ENCODE peak calls at places on chromosomes 2 and 18, in seven cellular contexts. M is adrenal gland; C is suprapubic skin; O is CD8-positive, alpha-beta T cell; U is neural progenitor cell; I is left lung; R is adipocyte. N is an unnamed sample.

GRCh38 chr2:234364718-234365117 is 132.2 kb downstream of the ARL4C start:
- DNase-seq in M (no peak), C (no peak), O (no peak), U (peak; percentile 26), I (no peak), R (no peak), N (no peak)

GRCh38 chr18:3590096-3590655 is 140.2 kb downstream of the TGIF1 start:
- DNase-seq in M (no peak), C (peak; percentile 47), O (no peak), U (no peak), I (no peak), R (no peak), N (no peak)

GRCh38 chr18:25805323-25805722 is 285.1 kb downstream of the SS18 start:
- DNase-seq in M (peak; percentile 83), C (no peak), O (no peak), U (no peak), I (no peak), R (peak; percentile 86), N (no peak)

GRCh38 chr18:23721711-23722479 is 32.6 kb downstream of the LAMA3 start:
- DNase-seq in M (no peak), C (no peak), O (no peak), U (peak; percentile 19), I (no peak), R (peak; percentile 43), N (no peak)

GRCh38 chr2:7037340-7038333 is 120.4 kb downstream of the RNF144A start:
- DNase-seq in M (peak; percentile 74), C (no peak), O (peak; percentile 32), U (peak; percentile 74), I (peak; percentile 73), R (peak; percentile 94), N (peak; percentile 81)

GRCh38 chr2:149768320-149768799 is 180.8 kb upstream of the MMADHC start:
- DNase-seq in M (no peak), C (no peak), O (no peak), U (no peak), I (no peak), R (peak; percentile 49), N (no peak)

GRCh38 chr2:197889041-197889440 is 84.6 kb downstream of the PLCL1 start:
- DNase-seq in M (peak; percentile 13), C (no peak), O (no peak), U (peak; percentile 49), I (no peak), R (peak; percentile 75), N (no peak)

GRCh38 chr2:230865766-230866703 is 1.3 kb downstream of the ITM2C start:
- DNase-seq in M (no peak), C (no peak), O (no peak), U (peak; percentile 64), I (no peak), R (peak; percentile 52), N (no peak)

GRCh38 chr18:79687806-79688205 is 8.2 kb downstream of the CTDP1 start:
- DNase-seq in M (no peak), C (no peak), O (no peak), U (no peak), I (no peak), R (no peak), N (peak; percentile 84)

GRCh38 chr18:10318686-10318960 is 135.8 kb upstream of the APCDD1 start:
- DNase-seq in M (no peak), C (peak; percentile 69), O (no peak), U (peak; percentile 19), I (no peak), R (peak; percentile 63), N (no peak)

GRCh38 chr2:10906926-10907479 is 4.7 kb upstream of the KCNF1 start:
- DNase-seq in M (no peak), C (peak; percentile 70), O (no peak), U (no peak), I (no peak), R (no peak), N (no peak)

GRCh38 chr2:204226305-204226861 is 289.8 kb downstream of the ICOS start:
- DNase-seq in M (no peak), C (no peak), O (no peak), U (no peak), I (no peak), R (no peak), N (no peak)

GRCh38 chr2:240997141-240997855 is 1.1 kb upstream of the SNED1 start:
- DNase-seq in M (peak; percentile 65), C (peak; percentile 80), O (no peak), U (no peak), I (peak; percentile 38), R (no peak), N (peak; percentile 59)
- H3K4me1 ChIP-seq in M (peaks cover 48% of the 10 kb centered on the region), C (peaks cover 62% of the 10 kb centered on the region), O (peaks cover 30% of the 10 kb centered on the region), U (peaks cover 4% of the 10 kb centered on the region), I (peaks cover 14% of the 10 kb centered on the region), R (peaks cover 51% of the 10 kb centered on the region), N (peaks cover 13% of the 10 kb centered on the region)

DNA sequence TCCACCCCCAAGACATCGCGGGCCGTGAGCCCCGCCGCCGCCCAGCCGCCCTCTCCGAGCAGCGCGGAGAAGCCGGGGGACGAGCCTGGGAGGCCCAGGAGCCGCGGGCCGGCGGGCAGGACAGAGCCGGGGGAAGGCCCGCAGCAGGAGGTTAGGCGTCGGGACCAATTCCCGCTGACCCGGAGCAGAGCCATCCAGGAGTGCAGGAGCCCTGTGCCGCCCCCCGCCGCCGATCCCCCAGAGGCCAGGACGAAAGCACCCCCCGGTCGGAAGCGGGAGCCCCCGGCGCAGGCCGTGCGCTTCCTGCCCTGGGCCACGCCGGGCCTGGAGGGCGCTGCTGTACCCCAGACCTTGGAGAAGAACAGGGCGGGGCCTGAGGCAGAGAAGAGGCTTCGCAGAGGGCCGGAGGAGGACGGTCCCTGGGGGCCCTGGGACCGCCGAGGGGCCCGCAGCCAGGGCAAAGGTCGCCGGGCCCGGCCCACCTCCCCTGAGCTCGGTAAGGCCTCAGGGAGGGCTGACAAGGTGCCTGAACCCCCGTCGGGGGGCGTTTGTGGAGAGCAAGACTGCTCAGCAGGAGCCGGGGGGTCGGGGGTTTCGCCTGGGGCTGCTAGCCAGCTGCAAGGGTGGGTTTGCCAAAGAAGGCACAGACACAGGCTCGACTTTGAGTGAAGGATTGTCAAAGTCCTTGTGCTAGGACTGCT is 14.3 kb downstream of the SPEG start:
- DNase-seq in M (no peak), C (no peak), O (no peak), U (peak; percentile 75), I (no peak), R (no peak), N (no peak)
- H3K4me3 ChIP-seq in M (no peak overlapping the region), C (no peak overlapping the region), O (peak overlapping the region; percentile 49), U (peak overlapping the region; percentile 21), I (no peak overlapping the region), R (no peak overlapping the region), N (no peak overlapping the region)

GRCh38 chr18:8337216-8337615 is 272.0 kb upstream of the RAB12 start:
- DNase-seq in M (no peak), C (no peak), O (no peak), U (no peak), I (no peak), R (no peak), N (no peak)

GRCh38 chr18:8339958-8340357 is 269.3 kb upstream of the RAB12 start:
- DNase-seq in M (no peak), C (no peak), O (no peak), U (no peak), I (no peak), R (no peak), N (no peak)

GRCh38 chr18:8341481-8342230 is 267.6 kb upstream of the RAB12 start:
- DNase-seq in M (no peak), C (no peak), O (no peak), U (no peak), I (no peak), R (peak; percentile 70), N (peak; percentile 29)
- H3K4me1 ChIP-seq in M (no peaks in the 10 kb centered on the region), C (no peaks in the 10 kb centered on the region), O (no peaks in the 10 kb centered on the region), U (peaks cover 5% of the 10 kb centered on the region), I (no peaks in the 10 kb centered on the region), R (peaks cover 23% of the 10 kb centered on the region), N (peaks cover 23% of the 10 kb centered on the region)

GRCh38 chr2:219175486-219175885 is 1.2 kb downstream of the CNPPD1 start:
- DNase-seq in M (no peak), C (no peak), O (no peak), U (no peak), I (no peak), R (no peak), N (no peak)
- H3K4me3 ChIP-seq in M (no peak overlapping the region), C (peak overlapping the region; percentile 85), O (peak overlapping the region; percentile 82), U (peak overlapping the region; percentile 66), I (peak overlapping the region; percentile 98), R (peak overlapping the region; percentile 83), N (no peak overlapping the region)

DNA sequence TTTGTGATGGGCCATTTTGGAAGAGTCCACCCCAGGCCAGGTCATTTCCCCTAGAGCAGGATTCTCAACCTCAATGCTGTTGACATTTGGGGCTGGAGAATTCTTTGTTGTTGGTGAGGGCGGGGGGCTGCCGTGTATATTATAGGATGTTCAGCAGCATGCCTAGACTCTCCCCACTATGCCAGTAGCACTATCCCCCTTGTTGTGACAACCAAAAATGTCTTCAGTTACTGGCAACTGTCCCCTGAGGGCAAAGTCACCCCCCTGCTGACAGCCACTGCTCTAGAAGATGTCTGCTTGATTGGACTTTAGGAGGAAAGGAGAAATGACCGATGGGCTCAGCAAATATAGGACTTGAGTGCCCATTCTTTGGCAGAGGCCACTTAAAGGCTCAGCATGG is 61.0 kb upstream of the MCFD2 start:
- DNase-seq in M (no peak), C (no peak), O (no peak), U (no peak), I (no peak), R (no peak), N (no peak)
- H3K4me1 ChIP-seq in M (peaks cover 46% of the 10 kb centered on the region), C (peaks cover 10% of the 10 kb centered on the region), O (peaks cover 25% of the 10 kb centered on the region), U (no peaks in the 10 kb centered on the region), I (no peaks in the 10 kb centered on the region), R (no peaks in the 10 kb centered on the region), N (peaks cover 12% of the 10 kb centered on the region)

GRCh38 chr2:143139835-143140393 is 10.7 kb downstream of the ARHGAP15 start:
- DNase-seq in M (no peak), C (no peak), O (no peak), U (no peak), I (no peak), R (no peak), N (no peak)
- H3K4me3 ChIP-seq in M (no peak overlapping the region), C (no peak overlapping the region), O (no peak overlapping the region), U (no peak overlapping the region), I (no peak overlapping the region), R (no peak overlapping the region), N (no peak overlapping the region)

GRCh38 chr2:96534131-96534530 is 2.4 kb upstream of the ARID5A start:
- DNase-seq in M (no peak), C (no peak), O (no peak), U (no peak), I (no peak), R (no peak), N (no peak)
- H3K4me1 ChIP-seq in M (peaks cover 39% of the 10 kb centered on the region), C (peaks cover 77% of the 10 kb centered on the region), O (peaks cover 31% of the 10 kb centered on the region), U (peaks cover 19% of the 10 kb centered on the region), I (peaks cover 42% of the 10 kb centered on the region), R (peaks cover 55% of the 10 kb centered on the region), N (no peaks in the 10 kb centered on the region)

GRCh38 chr2:146931109-146931508 is 913.7 kb upstream of the ACVR2A start:
- DNase-seq in M (no peak), C (no peak), O (no peak), U (no peak), I (no peak), R (no peak), N (no peak)
- H3K4me3 ChIP-seq in M (no peak overlapping the region), C (no peak overlapping the region), O (no peak overlapping the region), U (no peak overlapping the region), I (no peak overlapping the region), R (no peak overlapping the region), N (no peak overlapping the region)